ENCODE peak calls at places on chromosomes 4 and X, in five cellular contexts. K is iPS DF 19.7, G is brain microvascular endothelial cell, R is cardiac fibroblast, I is left ventricle myocardium inferior. A is an unnamed sample.

GRCh38 chrX:17040711-17041110 is 94.3 kb downstream of the REPS2 start:
- DNase-seq in K (no peak), G (no peak), R (no peak), I (no peak), A (no peak)

GRCh38 chrX:13007519-13008188 is 32.7 kb downstream of the TMSB4X start:
- DNase-seq in K (no peak), G (no peak), R (peak; percentile 61), I (no peak), A (no peak)

GRCh38 chr4:94156816-94157215 is 50.8 kb upstream of the SMARCAD1 start:
- DNase-seq in K (no peak), G (no peak), R (no peak), I (no peak), A (no peak)

GRCh38 chrX:150504399-150505186 is 63.8 kb upstream of the MTM1 start:
- DNase-seq in K (no peak), G (no peak), R (peak; percentile 8), I (no peak), A (no peak)

GRCh38 chr4:35252866-35253265 is 991.4 kb downstream of the ARAP2 start:
- DNase-seq in K (no peak), G (no peak), R (no peak), I (no peak), A (no peak)

GRCh38 chrX:18674788-18675735 is 3.2 kb upstream of the RS1 start:
- DNase-seq in K (no peak), G (peak; percentile 46), R (peak; percentile 79), I (peak; percentile 75), A (peak; percentile 83)

GRCh38 chr4:174314770-174315169 is 31.1 kb downstream of the CEP44 start:
- DNase-seq in K (no peak), G (peak; percentile 42), R (peak; percentile 47), I (no peak), A (no peak)

GRCh38 chr4:127261476-127261875 is 371.3 kb upstream of the INTU start:
- DNase-seq in K (no peak), G (no peak), R (no peak), I (no peak), A (no peak)

GRCh38 chrX:130245441-130245840 is 23.3 kb downstream of the ZNF280C start:
- DNase-seq in K (no peak), G (no peak), R (peak; percentile 57), I (no peak), A (no peak)

GRCh38 chrX:110847334-110847733 is 51.7 kb upstream of the CHRDL1 start:
- DNase-seq in K (no peak), G (peak; percentile 63), R (peak; percentile 70), I (no peak), A (no peak)

GRCh38 chr4:152185786-152186540 is 349.9 kb downstream of the FBXW7 start:
- DNase-seq in K (no peak), G (no peak), R (peak; percentile 20), I (no peak), A (no peak)

GRCh38 chr4:93183589-93183988 is 645.0 kb upstream of the ATOH1 start:
- DNase-seq in K (no peak), G (no peak), R (no peak), I (no peak), A (no peak)

GRCh38 chr4:101128473-101128872 is 218.9 kb downstream of the PPP3CA start:
- DNase-seq in K (no peak), G (no peak), R (no peak), I (no peak), A (no peak)

A was measured in left ventricle myocardium superior.